ENCODE peak calls at places on chromosomes 3 and 15, in five cellular contexts. K is thoracic aorta, L is PC-3, Q is endothelial cell of umbilical vein, A is GM23338. T is an unnamed sample.

GRCh38 chr15:88241060-88241459 is 15.5 kb downstream of the NTRK3 start:
- DNase-seq in K (no peak), L (no peak), Q (no peak), A (peak), T (no peak)

GRCh38 chr15:78210349-78210717 is 24.0 kb downstream of the ACSBG1 start:
- DNase-seq in K (no peak), L (no peak), Q (no peak), A (no peak), T (no peak)

GRCh38 chr3:32056559-32057290 is 49.7 kb upstream of the GPD1L start:
- DNase-seq in K (no peak), L (no peak), Q (peak), A (no peak), T (no peak)

GRCh38 chr15:78077053-78077859 is at the start of gene TBC1D2B:
- DNase-seq in K (no peak), L (peak), Q (peak), A (peak), T (peak)

GRCh38 chr15:37217567-37217966 is 117.2 kb upstream of the MEIS2 start:
- DNase-seq in K (no peak), L (no peak), Q (no peak), A (no peak), T (no peak)

GRCh38 chr3:189458536-189458935 is 172.7 kb upstream of the TP63 start:
- DNase-seq in K (no peak), L (peak), Q (no peak), A (no peak), T (no peak)

GRCh38 chr3:159830523-159831151 is 158.0 kb upstream of the IL12A start:
- DNase-seq in K (no peak), L (no peak), Q (no peak), A (no peak), T (no peak)

GRCh38 chr15:63497642-63498100 is 6.7 kb upstream of the USP3 start:
- DNase-seq in K (no peak), L (no peak), Q (no peak), A (no peak), T (no peak)

GRCh38 chr15:52318729-52319500 is 23.3 kb upstream of the MYO5C start:
- DNase-seq in K (no peak), L (no peak), Q (no peak), A (no peak), T (no peak)

GRCh38 chr3:3066910-3067309 is 43.3 kb downstream of the IL5RA start:
- DNase-seq in K (no peak), L (no peak), Q (no peak), A (no peak), T (no peak)

GRCh38 chr15:68434021-68434420 is 2.1 kb upstream of the ITGA11 start:
- DNase-seq in K (no peak), L (no peak), Q (no peak), A (no peak), T (no peak)

GRCh38 chr3:187878776-187879524 is 133.7 kb upstream of the BCL6 start:
- DNase-seq in K (no peak), L (peak), Q (no peak), A (no peak), T (no peak)

GRCh38 chr3:183222631-183223030 is 30.4 kb upstream of the B3GNT5 start:
- DNase-seq in K (no peak), L (no peak), Q (no peak), A (no peak), T (no peak)

GRCh38 chr3:58659051-58659675 is 7.4 kb downstream of the FAM3D start:
- DNase-seq in K (no peak), L (peak), Q (peak), A (peak), T (no peak)

GRCh38 chr15:82875411-82876003 is 66.1 kb downstream of the WHAMM start:
- DNase-seq in K (no peak), L (peak), Q (no peak), A (no peak), T (no peak)

GRCh38 chr15:93067649-93068085 is 21.3 kb downstream of the RGMA start:
- DNase-seq in K (no peak), L (no peak), Q (no peak), A (no peak), T (no peak)

GRCh38 chr3:12396475-12396874 is 87.8 kb upstream of the TSEN2 start:
- DNase-seq in K (no peak), L (no peak), Q (no peak), A (no peak), T (no peak)

GRCh38 chr15:74657846-74658245 is 38.0 kb downstream of the EDC3 start:
- DNase-seq in K (no peak), L (no peak), Q (no peak), A (no peak), T (no peak)

DNA sequence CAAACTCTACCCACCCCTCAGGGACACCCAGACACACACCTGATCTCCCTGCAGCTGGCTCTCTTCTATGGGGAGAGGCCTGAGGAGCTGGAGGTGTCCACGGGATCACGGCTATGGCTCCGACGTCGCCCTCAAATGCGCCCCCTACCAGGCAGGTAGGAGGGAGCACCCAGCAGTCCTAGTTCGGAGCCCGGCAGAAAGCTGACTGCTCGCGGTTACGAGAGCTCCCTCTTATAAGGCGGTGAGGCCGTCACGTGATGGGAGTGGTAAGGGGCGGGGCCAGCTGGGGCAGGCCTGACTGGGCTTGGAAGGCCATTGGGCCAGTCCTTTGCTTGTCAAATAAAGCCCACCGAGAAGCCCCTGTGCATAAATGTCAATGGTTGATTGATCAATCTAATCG is at the start of gene PRR20G:
- DNase-seq in K (no peak), L (no peak), Q (no peak), A (peak), T (no peak)
- TF ChIP-seq CTCF in K (no peak), L (no peak), Q (no peak), A (peak), T (no peak)

DNA sequence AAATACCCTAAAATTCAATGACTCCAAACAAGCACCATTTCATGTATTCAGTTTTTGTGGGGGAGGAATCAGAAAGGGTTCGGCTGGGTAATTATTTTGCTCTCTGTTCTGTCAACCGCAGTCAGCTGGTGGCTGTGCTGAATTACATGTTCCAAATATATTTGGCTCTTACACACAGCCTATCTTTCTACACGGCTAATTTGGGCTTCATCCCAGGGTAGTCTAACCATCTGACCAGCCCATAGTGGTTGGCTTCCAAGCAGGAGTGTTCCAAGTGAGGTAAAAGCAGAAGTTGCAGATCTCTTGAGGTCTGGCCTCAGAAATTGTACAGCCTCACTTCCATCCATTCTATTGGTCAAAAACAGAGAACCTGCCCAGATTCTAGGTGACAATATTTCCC is 760.8 kb upstream of the SEMA6D start:
- DNase-seq in K (no peak), L (no peak), Q (no peak), A (no peak), T (no peak)
- TF ChIP-seq CTCF in K (no peak), L (no peak), Q (no peak), A (no peak), T (no peak)

DNA sequence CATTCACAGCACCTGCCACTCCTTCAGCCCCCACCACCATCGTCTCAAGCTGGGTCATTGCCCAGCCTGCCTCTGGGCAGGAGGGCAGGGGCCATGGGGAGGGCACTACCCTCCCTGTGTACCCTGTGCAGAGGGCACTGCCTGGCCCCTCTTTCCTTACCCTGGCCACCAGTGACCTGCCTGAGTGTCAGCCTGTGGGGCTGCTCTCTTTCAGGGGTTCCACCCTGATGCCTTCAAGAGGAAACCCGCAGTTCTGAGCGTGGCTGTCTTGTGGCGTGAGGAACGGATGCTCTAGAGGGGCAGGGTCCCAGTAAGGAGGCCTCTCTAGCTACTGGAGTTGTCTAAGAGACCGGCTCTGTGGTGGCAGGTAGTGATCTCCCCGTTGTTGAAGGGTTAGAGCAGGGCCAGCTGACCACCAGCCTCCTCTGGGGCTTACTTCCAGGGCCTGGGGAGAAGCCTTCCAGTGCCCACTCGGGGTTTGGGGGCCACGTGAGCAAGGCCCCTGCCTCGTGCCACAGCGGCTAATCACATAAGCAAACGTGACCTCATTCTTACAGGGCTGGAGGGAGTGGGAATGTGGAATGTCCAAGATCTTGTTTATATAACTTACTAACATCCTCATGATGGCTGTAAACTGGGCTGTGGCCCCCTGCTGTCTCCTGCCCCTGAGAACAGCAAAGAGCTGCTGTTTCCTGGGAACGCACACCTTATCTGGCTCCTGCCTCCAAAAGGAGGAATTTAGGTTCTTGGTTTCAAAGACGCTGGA is 31.4 kb upstream of the SEC13 start:
- DNase-seq in K (no peak), L (peak), Q (peak), A (no peak), T (no peak)
- TF ChIP-seq CTCF in K (no peak), L (no peak), Q (no peak), A (no peak), T (no peak)

DNA sequence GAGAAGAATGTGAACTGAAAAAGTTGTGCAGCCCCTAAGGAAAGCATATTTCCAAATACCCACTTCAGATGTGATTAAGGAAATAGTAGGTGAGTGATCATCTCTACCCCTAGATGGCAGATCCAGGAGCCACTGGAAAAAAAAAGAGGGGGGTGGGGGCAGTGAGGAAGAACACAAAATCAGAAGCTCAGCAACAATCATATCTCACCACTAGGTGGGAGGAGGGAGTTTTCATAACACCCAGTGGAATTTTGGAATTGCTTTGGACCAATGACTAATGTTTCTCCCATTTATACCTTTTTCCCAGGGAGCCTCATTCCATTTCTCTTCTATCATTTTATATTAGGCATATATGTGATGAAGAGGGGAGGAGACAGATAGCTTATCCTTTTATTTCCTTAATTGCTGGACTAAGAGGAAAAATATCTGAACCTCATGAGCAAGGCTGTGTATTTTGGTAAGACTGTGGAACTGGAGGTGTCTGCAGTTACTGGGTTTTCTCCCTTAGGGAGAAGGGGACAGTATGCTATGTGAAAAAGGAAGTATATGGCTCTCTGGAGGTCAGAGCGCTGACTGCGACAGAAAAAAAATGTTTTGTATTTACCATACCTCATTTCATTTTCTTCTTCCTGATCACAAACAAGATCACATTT is 363.4 kb downstream of the GAP43 start:
- DNase-seq in K (no peak), L (peak), Q (no peak), A (peak), T (no peak)
- TF ChIP-seq CTCF in K (no peak), L (peak), Q (no peak), A (peak), T (no peak)

GRCh38 chr3:114685053-114685630 is 391.3 kb downstream of the TIGIT start:
- DNase-seq in K (no peak), L (no peak), Q (no peak), A (peak), T (no peak)

GRCh38 chr3:114686624-114687023 is 392.8 kb downstream of the TIGIT start:
- DNase-seq in K (no peak), L (no peak), Q (peak), A (no peak), T (no peak)

GRCh38 chr3:114690896-114691295 is 397.1 kb downstream of the TIGIT start:
- DNase-seq in K (no peak), L (no peak), Q (no peak), A (no peak), T (no peak)

DNA sequence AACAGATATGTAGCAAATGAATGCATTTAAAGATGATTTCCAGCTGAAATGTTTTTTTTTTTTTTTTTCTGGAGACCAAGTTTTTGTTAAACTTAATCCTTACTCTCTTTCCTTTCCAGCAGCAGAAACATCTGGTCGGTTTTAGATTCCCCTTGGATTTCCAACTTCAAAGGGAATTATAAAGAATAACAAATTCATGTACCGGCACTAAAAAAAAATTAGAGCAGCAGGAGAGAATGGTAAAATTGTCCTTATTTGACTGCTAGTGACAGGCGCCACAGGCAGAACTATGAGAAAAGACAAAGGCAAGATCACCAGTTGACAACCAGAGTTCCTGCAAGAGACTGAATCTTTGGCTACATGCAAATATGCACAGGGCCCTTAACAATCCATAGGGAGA is 393.3 kb downstream of the TIGIT start:
- DNase-seq in K (no peak), L (no peak), Q (no peak), A (no peak), T (no peak)
- TF ChIP-seq CTCF in K (no peak), L (no peak), Q (no peak), A (no peak), T (no peak)

DNA sequence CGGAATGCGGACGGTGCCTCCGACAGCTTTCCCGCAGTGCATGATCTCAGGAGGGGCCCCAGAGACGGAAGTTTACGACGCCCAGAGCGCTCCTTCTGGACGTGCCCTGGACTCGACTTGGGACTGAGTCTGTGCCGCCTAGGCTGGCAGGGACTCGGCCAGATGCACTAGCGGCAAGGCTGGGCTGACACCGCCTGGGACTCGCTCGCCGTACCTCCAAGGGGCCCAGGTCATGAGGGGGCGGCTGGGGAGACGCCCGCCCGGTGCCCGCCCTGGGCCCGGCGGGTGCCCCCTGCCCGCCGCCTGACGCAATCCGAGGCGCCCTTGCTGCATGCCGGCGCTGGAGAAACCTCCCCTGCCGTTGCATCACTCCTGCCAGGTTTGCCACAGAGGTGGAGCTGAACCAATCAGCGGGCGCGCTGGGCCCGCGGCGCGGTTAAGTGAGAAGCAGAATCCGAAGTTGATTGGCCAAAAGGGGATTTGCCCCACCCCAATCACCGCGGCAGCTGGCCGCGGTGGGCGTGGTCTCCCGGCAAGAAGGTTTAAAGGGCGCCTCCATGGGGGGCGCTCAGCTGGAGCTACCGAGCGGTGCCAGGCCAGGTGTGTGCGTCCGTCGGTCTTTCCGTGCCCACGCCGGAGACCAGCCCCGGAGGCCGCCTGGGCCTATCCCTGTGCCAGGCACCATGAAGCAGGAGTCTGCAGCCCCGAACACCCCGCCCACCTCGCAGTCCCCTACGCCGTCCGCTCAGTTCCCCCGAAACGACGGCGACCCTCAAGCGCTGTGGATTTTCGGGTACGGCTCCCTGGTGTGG is at the start of gene CHAC1:
- DNase-seq in K (peak), L (peak), Q (peak), A (peak), T (peak)
- TF ChIP-seq CTCF in K (peak), L (no peak), Q (no peak), A (no peak), T (no peak)

GRCh38 chr3:6994081-6994668 is 133.3 kb downstream of the GRM7 start:
- DNase-seq in K (no peak), L (peak), Q (peak), A (peak), T (no peak)
- TF ChIP-seq CTCF in K (no peak), L (peak), Q (peak), A (no peak), T (no peak)

DNA sequence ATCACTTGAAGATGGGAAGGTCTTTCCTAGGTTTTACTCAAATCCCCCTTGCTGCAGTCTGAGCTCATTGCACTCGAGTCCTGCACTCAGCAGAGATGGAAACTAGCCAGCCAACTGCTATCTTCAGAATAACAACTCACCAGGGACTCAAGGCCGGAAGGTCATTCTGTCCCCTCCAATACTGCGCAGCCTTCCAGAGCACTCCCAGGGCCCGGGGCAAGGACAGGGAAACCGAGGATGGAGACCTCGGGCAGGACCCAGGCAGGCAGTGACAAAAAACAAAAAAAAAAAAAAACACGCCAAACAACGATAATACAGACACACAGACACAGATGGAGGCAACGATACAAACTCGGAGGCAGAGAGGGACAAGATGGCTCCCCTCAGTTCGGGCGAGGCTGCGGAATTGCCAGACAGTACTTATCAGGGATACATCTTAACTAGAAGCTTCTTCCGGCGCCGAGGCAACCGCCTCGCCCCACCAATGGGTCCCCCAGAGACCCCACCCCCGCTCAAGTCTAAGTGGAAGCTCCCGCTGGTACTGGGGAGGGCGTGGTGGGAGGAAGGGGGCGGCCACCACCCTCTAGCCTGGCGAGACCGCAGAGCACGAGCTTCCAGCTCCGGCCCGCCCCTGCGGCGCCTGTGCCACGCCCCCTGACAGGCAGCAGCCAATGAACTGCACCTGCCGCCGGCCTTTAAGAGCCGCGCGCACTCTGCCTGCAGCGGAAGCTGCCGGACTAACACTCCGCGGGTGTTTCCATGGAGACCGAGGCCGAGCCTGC is 7.0 kb upstream of the MAP1A start:
- DNase-seq in K (peak), L (peak), Q (peak), A (peak), T (peak)
- TF ChIP-seq CTCF in K (peak), L (no peak), Q (no peak), A (peak), T (no peak)

T was measured in omental fat pad.